ENCODE peak calls at places on chromosomes 7 and 10, in four cellular contexts. S is breast epithelium, W is gastrocnemius medialis, Q is uterus. E is an unnamed sample.
A peak's percentile ranks its signal among the peaks of the same experiment; 100 is the strongest.

GRCh38 chr10:49283491-49283890 is 15.5 kb upstream of the C10orf71 start:
- DNase-seq in Q (no peak), W (no peak), S (no peak), E (no peak)

GRCh38 chr10:42933454-42934340 is 143.2 kb upstream of the RET start:
- DNase-seq in S (no peak), Q (no peak), W (no peak), E (no peak)

GRCh38 chr10:79286318-79286951 is 60.8 kb upstream of the PPIF start:
- DNase-seq in W (no peak), Q (no peak), S (no peak), E (peak; percentile 68)

GRCh38 chr7:149381245-149381644 is 79.6 kb downstream of the ZNF777 start:
- DNase-seq in Q (no peak), S (no peak), W (no peak), E (no peak)

GRCh38 chr10:62732841-62733653 is 71.5 kb upstream of the ADO start:
- DNase-seq in W (no peak), S (no peak), Q (no peak), E (no peak)

GRCh38 chr10:109203616-109204375 is 719.5 kb downstream of the XPNPEP1 start:
- DNase-seq in W (no peak), S (no peak), Q (no peak), E (no peak)

GRCh38 chr10:70558871-70559810 is 43.4 kb downstream of the PRF1 start:
- DNase-seq in Q (no peak), W (no peak), S (no peak), E (peak; percentile 50)

GRCh38 chr7:452230-452751 is 67.4 kb downstream of the PDGFA start:
- DNase-seq in W (no peak), Q (no peak), S (no peak), E (peak; percentile 54)

GRCh38 chr10:100745882-100746412 is 565 bp downstream of the PAX2 start:
- DNase-seq in Q (no peak), W (no peak), S (no peak), E (no peak)

GRCh38 chr7:141551080-141551772 is at the start of gene AGK:
- DNase-seq in Q (peak; percentile 76), W (peak; percentile 52), S (peak; percentile 70), E (peak; percentile 60)

GRCh38 chr7:805261-805660 is 27.0 kb upstream of the SUN1 start:
- DNase-seq in S (no peak), W (peak; percentile 47), Q (peak; percentile 77), E (peak; percentile 54)

GRCh38 chr10:119457966-119458766 is 84.4 kb downstream of the RGS10 start:
- DNase-seq in W (no peak), S (no peak), Q (no peak), E (no peak)

GRCh38 chr10:17123062-17123661 is 6.4 kb downstream of the CUBN start:
- DNase-seq in S (no peak), W (no peak), Q (no peak), E (no peak)

GRCh38 chr10:46555713-46556514 is 544 bp downstream of the GPRIN2 start:
- DNase-seq in Q (no peak), S (peak; percentile 57), W (peak; percentile 10), E (peak; percentile 16)

GRCh38 chr10:46556515-46557318 is at the start of gene GPRIN2:
- DNase-seq in W (peak; percentile 9), Q (peak; percentile 16), S (peak; percentile 61), E (peak; percentile 29)

GRCh38 chr10:46558411-46559185 is 2.1 kb upstream of the GPRIN2 start:
- DNase-seq in W (peak; percentile 10), S (peak; percentile 50), Q (no peak), E (peak; percentile 14)

GRCh38 chr10:46558141-46558410 is 1.6 kb upstream of the GPRIN2 start:
- DNase-seq in S (no peak), W (no peak), Q (no peak), E (no peak)

DNA sequence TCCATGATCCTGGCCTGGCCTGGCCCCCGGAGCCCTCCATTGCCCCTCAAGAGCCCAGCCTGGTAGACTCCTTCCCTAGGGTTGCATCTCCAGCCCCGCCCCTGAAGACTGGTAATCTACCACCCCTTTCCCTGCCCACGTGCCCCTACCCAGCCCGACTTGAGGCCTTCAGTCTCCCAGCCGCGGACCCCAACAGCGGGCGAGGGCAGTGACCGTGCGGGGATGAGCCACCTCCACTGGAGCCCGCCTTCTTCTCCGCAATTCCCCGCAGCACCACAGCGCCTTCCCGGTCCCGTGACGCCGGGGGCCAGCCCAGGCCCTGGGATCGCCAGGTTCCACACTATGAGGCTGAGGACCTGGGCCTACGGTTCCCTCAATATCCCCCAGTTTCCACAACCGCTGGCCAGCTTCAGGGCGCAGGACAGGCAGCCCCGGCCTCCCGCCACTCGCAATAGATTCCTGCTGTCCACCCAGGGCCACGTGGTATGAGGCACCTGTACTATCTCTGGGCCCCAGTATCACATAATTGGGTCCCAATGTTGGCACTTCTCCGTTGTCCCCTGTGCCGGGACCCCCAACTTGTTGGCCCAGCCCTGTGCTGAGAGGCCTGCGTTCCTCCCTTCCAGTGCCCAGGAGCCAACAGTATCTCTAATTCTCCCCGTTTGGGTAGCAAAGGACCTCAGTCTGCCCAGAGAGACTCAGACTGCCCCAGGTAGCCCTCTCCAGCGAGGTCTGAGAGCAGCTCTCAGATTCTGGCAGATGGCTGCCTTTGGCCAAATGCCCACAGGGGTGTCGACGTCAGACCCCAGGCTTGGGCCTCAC is 1.1 kb upstream of the GPRIN2 start:
- DNase-seq in S (peak; percentile 54), Q (peak; percentile 17), W (peak; percentile 13), E (peak; percentile 33)
- H3K27me3 ChIP-seq in S (peaks cover 26% of the 10 kb centered on the region), Q (no peaks in the 10 kb centered on the region), W (peaks cover 68% of the 10 kb centered on the region), E (no peaks in the 10 kb centered on the region)

DNA sequence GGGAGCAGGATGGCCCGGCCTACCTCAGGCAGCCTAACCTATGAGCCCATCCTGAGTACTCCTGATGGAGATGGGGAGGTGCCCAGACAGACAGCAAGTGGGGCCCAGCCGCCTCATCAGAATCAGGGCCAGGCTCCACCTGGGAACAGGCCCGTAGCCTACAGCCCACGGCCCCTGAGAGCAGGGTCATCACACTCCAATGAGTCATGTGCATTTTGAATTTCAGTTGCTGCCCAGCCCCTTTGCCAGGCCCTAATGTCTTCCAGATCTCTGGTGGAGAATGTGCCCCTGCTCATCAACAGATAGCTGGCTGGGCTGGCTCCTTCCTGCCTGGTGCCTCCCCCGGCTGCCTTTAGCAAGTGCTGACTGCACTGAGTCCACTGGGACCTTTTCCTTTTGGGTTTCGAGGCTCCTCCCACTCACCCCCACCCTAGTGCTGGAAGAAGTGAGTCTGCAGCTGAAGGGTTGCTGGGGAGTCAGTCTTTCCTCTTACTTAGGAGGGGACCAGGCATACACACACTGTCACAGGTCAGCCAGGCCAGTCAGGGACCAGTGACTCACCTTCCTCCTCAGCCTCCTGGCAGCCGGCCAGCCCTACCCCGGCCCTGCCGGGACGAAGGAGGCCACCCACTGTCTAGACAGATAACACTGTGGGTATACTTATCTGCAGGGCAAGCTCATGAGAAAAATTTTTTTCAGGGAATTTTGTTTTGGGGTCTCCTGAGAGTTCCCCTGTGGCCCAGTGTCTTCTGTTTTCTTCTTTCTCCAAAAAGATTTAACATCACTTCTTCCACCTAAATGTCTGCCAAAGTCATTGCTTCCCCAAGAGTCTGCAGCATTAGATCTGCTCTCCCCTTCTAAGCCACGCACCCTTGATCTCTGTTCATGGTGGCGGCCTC is 9.1 kb upstream of the ASIC3 start:
- DNase-seq in S (no peak), W (peak; percentile 50), Q (peak; percentile 74), E (peak; percentile 73)
- TF ChIP-seq POLR2A in S (no peak), W (no peak), Q (peak; percentile 35), E (no peak)

DNA sequence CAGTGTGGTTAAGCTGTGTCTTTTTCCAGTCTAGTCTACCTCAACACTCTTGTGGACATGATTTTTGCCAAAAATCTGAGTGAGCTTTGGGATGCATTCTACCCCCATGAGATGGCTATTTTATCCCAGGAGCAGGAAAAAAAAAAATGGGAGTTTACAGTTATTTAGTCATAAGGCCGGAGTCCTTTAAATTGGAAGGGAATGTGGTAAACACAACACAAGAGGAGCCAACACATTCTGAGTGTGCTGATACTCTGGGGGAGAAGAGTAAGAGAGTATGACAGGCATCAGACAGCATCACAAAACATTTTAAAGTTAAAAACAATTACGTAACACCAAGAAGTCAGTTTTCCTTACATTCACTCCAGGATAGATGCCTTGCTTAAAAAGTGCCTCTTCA is 46.1 kb downstream of the C1GALT1 start:
- DNase-seq in Q (no peak), W (no peak), S (no peak), E (no peak)
- H3K27ac ChIP-seq in Q (no peak overlapping the region), W (no peak overlapping the region), S (peak overlapping the region; percentile 10), E (no peak overlapping the region)

GRCh38 chr10:97937928-97938327 is 88.3 kb downstream of the GOLGA7B start:
- DNase-seq in Q (no peak), W (no peak), S (no peak), E (no peak)
- H3K27me3 ChIP-seq in Q (no peaks in the 10 kb centered on the region), W (no peaks in the 10 kb centered on the region), S (no peaks in the 10 kb centered on the region), E (no peaks in the 10 kb centered on the region)

GRCh38 chr10:32958085-32958991 is at the start of gene ITGB1:
- DNase-seq in W (peak; percentile 96), Q (peak; percentile 98), S (peak; percentile 97), E (peak; percentile 98)
- TF ChIP-seq POLR2A in W (peak; percentile 94), Q (peak; percentile 87), S (peak; percentile 94), E (peak; percentile 98)

E was measured in ovary.